ENCODE peak calls at places on chromosome 20, in five cellular contexts. One of them, this sample, is unnamed.

GRCh38 chr20:19129306-19129705 is 83.1 kb upstream of the SLC24A3 start:
- DNase-seq in ovary: no peak
- DNase-seq in DND-41: no peak
- DNase-seq in A549: no peak
- DNase-seq in body of pancreas: no peak
- DNase-seq in this sample: no peak

GRCh38 chr20:47561175-47561574 is 59.5 kb downstream of the NCOA3 start:
- DNase-seq in A549: no peak
- DNase-seq in DND-41: no peak
- DNase-seq in ovary: no peak
- DNase-seq in body of pancreas: no peak
- DNase-seq in this sample: no peak

GRCh38 chr20:45963059-45964011 is 8.7 kb downstream of the ZNF335 start:
- DNase-seq in body of pancreas: peak; percentile 47
- DNase-seq in DND-41: no peak
- DNase-seq in A549: peak; percentile 28
- DNase-seq in ovary: no peak
- DNase-seq in this sample: no peak

GRCh38 chr20:45958593-45958992 is 13.4 kb downstream of the ZNF335 start:
- DNase-seq in ovary: no peak
- DNase-seq in body of pancreas: no peak
- DNase-seq in DND-41: no peak
- DNase-seq in A549: no peak
- DNase-seq in this sample: no peak

GRCh38 chr20:34301587-34302311 is 1.4 kb downstream of the AHCY start:
- DNase-seq in body of pancreas: no peak
- DNase-seq in ovary: no peak
- DNase-seq in DND-41: no peak
- DNase-seq in A549: no peak
- DNase-seq in this sample: peak; percentile 29

GRCh38 chr20:32945710-32946221 is 58.5 kb downstream of the SUN5 start:
- DNase-seq in body of pancreas: no peak
- DNase-seq in ovary: no peak
- DNase-seq in A549: peak; percentile 23
- DNase-seq in DND-41: no peak
- DNase-seq in this sample: peak; percentile 37

GRCh38 chr20:42276718-42277117 is 658.5 kb upstream of the CHD6 start:
- DNase-seq in ovary: no peak
- DNase-seq in DND-41: no peak
- DNase-seq in A549: no peak
- DNase-seq in body of pancreas: no peak
- DNase-seq in this sample: no peak

GRCh38 chr20:40997116-40997515 is 31.5 kb upstream of the TOP1 start:
- DNase-seq in ovary: no peak
- DNase-seq in body of pancreas: no peak
- DNase-seq in DND-41: no peak
- DNase-seq in A549: no peak
- DNase-seq in this sample: no peak

GRCh38 chr20:41308290-41308691 is 9.2 kb downstream of the ZHX3 start:
- DNase-seq in body of pancreas: no peak
- DNase-seq in ovary: no peak
- DNase-seq in A549: no peak
- DNase-seq in DND-41: no peak
- DNase-seq in this sample: no peak

GRCh38 chr20:5670874-5671273 is 79.3 kb upstream of the SHLD1 start:
- DNase-seq in DND-41: no peak
- DNase-seq in A549: no peak
- DNase-seq in body of pancreas: no peak
- DNase-seq in ovary: no peak
- DNase-seq in this sample: no peak

GRCh38 chr20:23147964-23148720 is 62.0 kb upstream of the CD93 start:
- DNase-seq in DND-41: no peak
- DNase-seq in ovary: no peak
- DNase-seq in body of pancreas: no peak
- DNase-seq in A549: peak; percentile 49
- DNase-seq in this sample: peak; percentile 36

GRCh38 chr20:62370115-62370806 is 3.1 kb upstream of the LAMA5 start:
- DNase-seq in body of pancreas: no peak
- DNase-seq in DND-41: no peak
- DNase-seq in A549: no peak
- DNase-seq in ovary: no peak
- DNase-seq in this sample: peak; percentile 87

GRCh38 chr20:43977962-43978361 is 63.3 kb downstream of the TOX2 start:
- DNase-seq in body of pancreas: no peak
- DNase-seq in ovary: no peak
- DNase-seq in A549: no peak
- DNase-seq in DND-41: no peak
- DNase-seq in this sample: no peak

GRCh38 chr20:4412216-4412615 is 309.5 kb upstream of the PRND start:
- DNase-seq in A549: no peak
- DNase-seq in body of pancreas: no peak
- DNase-seq in ovary: no peak
- DNase-seq in DND-41: no peak
- DNase-seq in this sample: no peak

GRCh38 chr20:46013826-46014516 is 5.3 kb downstream of the MMP9 start:
- DNase-seq in body of pancreas: peak; percentile 72
- DNase-seq in ovary: peak; percentile 22
- DNase-seq in A549: peak; percentile 68
- DNase-seq in DND-41: peak; percentile 73
- DNase-seq in this sample: peak; percentile 83

GRCh38 chr20:62291251-62292066 is 11.3 kb upstream of the ADRM1 start:
- DNase-seq in A549: no peak
- DNase-seq in body of pancreas: no peak
- DNase-seq in ovary: no peak
- DNase-seq in DND-41: no peak
- DNase-seq in this sample: no peak

GRCh38 chr20:40286991-40287531 is 402.0 kb downstream of the MAFB start:
- DNase-seq in body of pancreas: peak; percentile 59
- DNase-seq in ovary: no peak
- DNase-seq in DND-41: no peak
- DNase-seq in A549: no peak
- DNase-seq in this sample: no peak

GRCh38 chr20:39004508-39004907 is 42.4 kb downstream of the DHX35 start:
- DNase-seq in ovary: no peak
- DNase-seq in body of pancreas: peak; percentile 49
- DNase-seq in A549: no peak
- DNase-seq in DND-41: no peak
- DNase-seq in this sample: peak; percentile 16

GRCh38 chr20:46978871-46979536 is 84.4 kb downstream of the EYA2 start:
- DNase-seq in ovary: no peak
- DNase-seq in body of pancreas: no peak
- DNase-seq in DND-41: peak; percentile 32
- DNase-seq in A549: no peak
- DNase-seq in this sample: no peak

GRCh38 chr20:64245746-64246595 is 9.6 kb upstream of the PCMTD2 start:
- DNase-seq in DND-41: no peak
- DNase-seq in body of pancreas: no peak
- DNase-seq in ovary: no peak
- DNase-seq in A549: no peak
- DNase-seq in this sample: no peak

GRCh38 chr20:11585752-11586352 is 331.8 kb upstream of the BTBD3 start:
- DNase-seq in ovary: no peak
- DNase-seq in DND-41: no peak
- DNase-seq in A549: no peak
- DNase-seq in body of pancreas: no peak
- DNase-seq in this sample: no peak

DNA sequence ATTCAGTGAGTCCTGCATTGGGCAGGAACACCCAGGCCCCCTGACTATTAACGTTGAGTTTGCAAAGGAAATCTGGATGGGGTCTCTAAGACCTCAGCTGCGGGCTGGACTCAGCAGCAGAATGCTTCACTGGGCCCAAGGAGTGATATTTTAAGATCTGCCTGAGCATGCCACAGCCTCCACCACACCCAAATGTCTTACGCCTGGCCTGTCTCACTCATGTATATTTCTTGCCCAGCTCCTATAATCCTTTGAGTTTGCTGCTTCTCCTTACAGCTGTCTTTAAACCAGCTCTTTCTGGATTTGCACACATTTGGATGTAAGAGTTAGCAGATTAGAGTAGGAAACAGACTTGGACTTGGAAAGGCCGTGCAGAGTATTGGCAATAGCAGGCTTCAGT is 16.3 kb downstream of the CASS4 start:
- DNase-seq in ovary: no peak
- DNase-seq in DND-41: no peak
- DNase-seq in A549: no peak
- DNase-seq in body of pancreas: no peak
- DNase-seq in this sample: no peak
- TF ChIP-seq CTCF in ovary: no peak
- TF ChIP-seq CTCF in DND-41: no peak
- TF ChIP-seq CTCF in A549: no peak
- TF ChIP-seq CTCF in body of pancreas: no peak
- TF ChIP-seq CTCF in this sample: no peak

DNA sequence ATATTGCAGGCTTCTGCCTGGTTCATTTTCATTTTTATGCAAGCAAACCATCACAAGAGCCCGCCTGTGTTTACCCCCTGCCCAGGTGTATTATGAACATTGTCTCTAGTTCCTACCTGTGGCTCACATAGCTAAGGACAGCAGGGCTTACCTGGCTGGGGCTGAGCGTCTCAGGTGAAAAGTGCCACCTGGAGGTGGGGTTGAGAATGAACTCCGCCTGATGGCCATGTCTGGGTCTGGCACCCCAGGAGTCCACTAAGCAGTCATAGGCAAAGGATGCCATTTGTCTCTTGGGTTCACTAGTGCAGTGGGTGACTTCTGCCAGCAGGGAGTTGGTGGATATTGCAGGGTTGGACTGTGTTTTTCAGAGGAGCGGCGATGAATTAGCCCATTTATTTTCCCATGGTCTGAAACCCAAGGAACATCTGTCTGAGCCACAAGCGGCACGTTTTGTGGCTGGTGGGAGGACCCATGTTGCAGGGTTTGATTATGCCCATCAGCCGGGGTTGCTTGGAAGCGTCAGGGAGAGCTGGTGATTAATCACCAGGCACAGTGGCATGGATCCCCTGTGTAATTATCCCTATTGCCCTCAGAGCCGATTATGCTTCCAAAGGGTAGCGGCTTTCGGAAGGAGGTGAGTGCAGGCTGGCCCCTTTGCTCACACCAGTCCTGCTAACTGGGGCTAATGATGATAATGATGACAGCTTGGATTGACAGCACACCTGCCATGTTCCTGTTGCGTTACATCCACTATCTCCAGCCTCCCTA is 92.2 kb downstream of the CDH26 start:
- DNase-seq in DND-41: no peak
- DNase-seq in A549: peak; percentile 23
- DNase-seq in ovary: no peak
- DNase-seq in body of pancreas: peak; percentile 63
- DNase-seq in this sample: peak; percentile 22
- TF ChIP-seq CTCF in DND-41: peak; percentile 44
- TF ChIP-seq CTCF in A549: peak; percentile 18
- TF ChIP-seq CTCF in ovary: no peak
- TF ChIP-seq CTCF in body of pancreas: peak; percentile 59
- TF ChIP-seq CTCF in this sample: no peak

GRCh38 chr20:10218536-10219451 is at the start of gene SNAP25:
- DNase-seq in A549: peak; percentile 83
- DNase-seq in body of pancreas: peak; percentile 59
- DNase-seq in DND-41: no peak
- DNase-seq in ovary: peak; percentile 88
- DNase-seq in this sample: peak; percentile 61
- TF ChIP-seq CTCF in A549: no peak
- TF ChIP-seq CTCF in body of pancreas: no peak
- TF ChIP-seq CTCF in DND-41: no peak
- TF ChIP-seq CTCF in ovary: no peak
- TF ChIP-seq CTCF in this sample: no peak

GRCh38 chr20:25247100-25247665 is 702 bp upstream of the PYGB start:
- DNase-seq in body of pancreas: peak; percentile 84
- DNase-seq in A549: peak; percentile 87
- DNase-seq in DND-41: peak; percentile 35
- DNase-seq in ovary: peak; percentile 38
- DNase-seq in this sample: peak; percentile 40
- TF ChIP-seq CTCF in body of pancreas: peak; percentile 52
- TF ChIP-seq CTCF in A549: peak; percentile 73
- TF ChIP-seq CTCF in DND-41: peak; percentile 50
- TF ChIP-seq CTCF in ovary: no peak
- TF ChIP-seq CTCF in this sample: no peak

GRCh38 chr20:16621435-16622141 is 48.3 kb upstream of the KIF16B start:
- DNase-seq in DND-41: no peak
- DNase-seq in ovary: no peak
- DNase-seq in A549: no peak
- DNase-seq in body of pancreas: no peak
- DNase-seq in this sample: no peak
- TF ChIP-seq CTCF in DND-41: no peak
- TF ChIP-seq CTCF in ovary: no peak
- TF ChIP-seq CTCF in A549: no peak
- TF ChIP-seq CTCF in body of pancreas: no peak
- TF ChIP-seq CTCF in this sample: no peak

GRCh38 chr20:58996226-58996611 is 10.8 kb downstream of the CTSZ start:
- DNase-seq in A549: no peak
- DNase-seq in ovary: no peak
- DNase-seq in DND-41: no peak
- DNase-seq in body of pancreas: no peak
- DNase-seq in this sample: no peak

GRCh38 chr20:59001068-59001448 is 6.0 kb downstream of the CTSZ start:
- DNase-seq in body of pancreas: no peak
- DNase-seq in A549: no peak
- DNase-seq in DND-41: no peak
- DNase-seq in ovary: no peak
- DNase-seq in this sample: no peak

GRCh38 chr20:59000326-59000725 is 6.7 kb downstream of the CTSZ start:
- DNase-seq in ovary: no peak
- DNase-seq in DND-41: no peak
- DNase-seq in body of pancreas: no peak
- DNase-seq in A549: no peak
- DNase-seq in this sample: no peak

GRCh38 chr20:58997141-58997770 is 9.8 kb downstream of the CTSZ start:
- DNase-seq in ovary: no peak
- DNase-seq in A549: no peak
- DNase-seq in DND-41: no peak
- DNase-seq in body of pancreas: no peak
- DNase-seq in this sample: no peak

DNA sequence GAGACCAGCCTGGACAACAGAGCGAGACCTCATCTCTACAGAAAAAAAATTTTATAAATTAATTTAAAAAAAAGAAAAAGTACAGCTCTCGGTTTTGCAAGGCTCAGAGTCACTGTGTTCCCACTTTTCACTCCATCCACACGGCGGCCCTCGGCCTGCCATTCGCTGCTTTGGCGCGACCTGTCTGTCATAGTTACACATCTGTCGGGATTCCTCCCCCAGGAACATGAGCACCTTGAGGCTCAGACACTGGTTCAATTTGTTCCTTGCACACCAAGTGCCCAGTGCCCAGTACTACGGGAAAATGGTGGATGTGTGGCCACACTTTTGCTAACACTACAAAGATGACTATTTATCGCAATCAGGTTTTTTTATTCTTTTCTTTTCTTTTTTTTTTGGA is 8.4 kb downstream of the CTSZ start:
- DNase-seq in DND-41: no peak
- DNase-seq in A549: no peak
- DNase-seq in ovary: no peak
- DNase-seq in body of pancreas: no peak
- DNase-seq in this sample: no peak
- TF ChIP-seq CTCF in DND-41: no peak
- TF ChIP-seq CTCF in A549: no peak
- TF ChIP-seq CTCF in ovary: no peak
- TF ChIP-seq CTCF in body of pancreas: no peak
- TF ChIP-seq CTCF in this sample: no peak

This sample was measured in activated CD8-positive, alpha-beta T cell treated with anti-CD3 and anti-CD28 coated beads for 36 hours.